ENCODE peak calls at places on chromosomes 3 and 15, in five cellular contexts. A, K, L, E and U are unnamed samples.

GRCh38 chr15:100712226-100712625 is 109.8 kb downstream of the ASB7 start:
- DNase-seq in A (no peak), K (no peak), L (no peak), E (no peak), U (no peak)

GRCh38 chr15:81163961-81164800 is 30.1 kb downstream of the CFAP161 start:
- DNase-seq in A (no peak), K (no peak), L (no peak), E (no peak), U (no peak)

GRCh38 chr3:197554196-197554561 is 1.6 kb downstream of the BDH1 start:
- DNase-seq in A (peak), K (no peak), L (no peak), E (no peak), U (no peak)

GRCh38 chr3:3648961-3649360 is 150.3 kb upstream of the LRRN1 start:
- DNase-seq in A (no peak), K (no peak), L (no peak), E (no peak), U (no peak)

GRCh38 chr15:75947117-75947516 is 43.4 kb downstream of the FBXO22 start:
- DNase-seq in A (no peak), K (no peak), L (no peak), E (no peak), U (no peak)

GRCh38 chr3:42273351-42273750 is 7.4 kb upstream of the CCK start:
- DNase-seq in A (no peak), K (no peak), L (no peak), E (no peak), U (no peak)

GRCh38 chr3:149332227-149332765 is 1.1 kb downstream of the TM4SF18 start:
- DNase-seq in A (no peak), K (no peak), L (no peak), E (no peak), U (no peak)

GRCh38 chr3:70000563-70001081 is 1.1 kb downstream of the SAMMSON start:
- DNase-seq in A (no peak), K (peak), L (no peak), E (no peak), U (peak)

GRCh38 chr3:48408823-48409281 is 21.0 kb downstream of the PLXNB1 start:
- DNase-seq in A (no peak), K (no peak), L (peak), E (no peak), U (no peak)

GRCh38 chr3:152104847-152105415 is 163.8 kb upstream of the MBNL1 start:
- DNase-seq in A (no peak), K (no peak), L (no peak), E (no peak), U (no peak)

GRCh38 chr15:25796395-25796794 is 66.7 kb downstream of the ATP10A start:
- DNase-seq in A (no peak), K (no peak), L (no peak), E (no peak), U (no peak)

GRCh38 chr3:88038561-88038960 is 20.2 kb downstream of the CGGBP1 start:
- DNase-seq in A (no peak), K (no peak), L (no peak), E (no peak), U (no peak)

GRCh38 chr15:86139828-86140227 is 60.2 kb downstream of the AGBL1 start:
- DNase-seq in A (no peak), K (no peak), L (peak), E (peak), U (no peak)

GRCh38 chr3:133377396-133377795 is 22.5 kb upstream of the BFSP2 start:
- DNase-seq in A (no peak), K (no peak), L (no peak), E (no peak), U (no peak)

GRCh38 chr15:75659928-75660645 is 12.4 kb downstream of the SNX33 start:
- DNase-seq in A (no peak), K (peak), L (no peak), E (no peak), U (no peak)

GRCh38 chr3:30141178-30141581 is 465.2 kb upstream of the TGFBR2 start:
- DNase-seq in A (no peak), K (no peak), L (no peak), E (no peak), U (no peak)

GRCh38 chr3:58536501-58537411 is at the start of gene ACOX2:
- DNase-seq in A (no peak), K (no peak), L (no peak), E (no peak), U (no peak)

GRCh38 chr3:168532135-168532534 is 436.4 kb upstream of the GOLIM4 start:
- DNase-seq in A (no peak), K (no peak), L (no peak), E (no peak), U (no peak)

GRCh38 chr3:170021083-170021482 is 16.7 kb upstream of the GPR160 start:
- DNase-seq in A (no peak), K (no peak), L (no peak), E (no peak), U (no peak)

GRCh38 chr3:115363071-115363470 is 216.0 kb upstream of the ZBTB20 start:
- DNase-seq in A (no peak), K (no peak), L (no peak), E (no peak), U (no peak)

GRCh38 chr15:40066531-40066930 is 27.6 kb upstream of the SRP14 start:
- DNase-seq in A (no peak), K (no peak), L (no peak), E (no peak), U (no peak)

GRCh38 chr15:99249270-99249817 is at the start of gene TTC23:
- DNase-seq in A (no peak), K (no peak), L (no peak), E (no peak), U (peak)

GRCh38 chr3:71784914-71785593 is at the start of gene PROK2:
- DNase-seq in A (peak), K (peak), L (peak), E (peak), U (no peak)

GRCh38 chr3:60366491-60366890 is 884.8 kb downstream of the FHIT start:
- DNase-seq in A (no peak), K (no peak), L (no peak), E (no peak), U (no peak)

GRCh38 chr15:40762919-40763800 is 708 bp upstream of the GCHFR start:
- DNase-seq in A (peak), K (peak), L (peak), E (no peak), U (no peak)

GRCh38 chr3:79517766-79518413 is 249.9 kb downstream of the ROBO1 start:
- DNase-seq in A (no peak), K (no peak), L (peak), E (no peak), U (no peak)

GRCh38 chr3:176554264-176554663 is 643.0 kb downstream of the TBL1XR1 start:
- DNase-seq in A (no peak), K (no peak), L (no peak), E (no peak), U (no peak)

GRCh38 chr3:186255703-186256331 is 106.2 kb downstream of the DGKG start:
- DNase-seq in A (no peak), K (no peak), L (peak), E (no peak), U (peak)